ENCODE peak calls at places on chromosomes 1 and 21, in seven cellular contexts. G, D, H, K, N, X and J are unnamed samples.

GRCh38 chr1:45340816-45341215 is 576 bp upstream of the MUTYH start:
- DNase-seq in K (no peak), G (no peak), X (no peak), N (peak), H (no peak), D (no peak), J (no peak)

GRCh38 chr1:37277366-37277765 is 197.0 kb upstream of the ZC3H12A start:
- DNase-seq in G (no peak), X (no peak), K (no peak), N (no peak), D (no peak), H (no peak), J (no peak)

GRCh38 chr1:156705321-156705917 is at the start of gene CRABP2:
- DNase-seq in N (peak), H (peak), D (no peak), K (peak), X (no peak), G (peak), J (peak)

GRCh38 chr1:243253927-243254232 is 1.2 kb downstream of the CEP170 start:
- DNase-seq in X (no peak), G (no peak), D (no peak), K (no peak), N (no peak), H (peak), J (no peak)

GRCh38 chr1:228185641-228185965 is 20.0 kb downstream of the IBA57 start:
- DNase-seq in X (no peak), H (no peak), K (no peak), G (peak), N (no peak), D (no peak), J (no peak)

GRCh38 chr21:21213297-21213696 is 215.1 kb downstream of the NCAM2 start:
- DNase-seq in X (no peak), G (no peak), K (no peak), H (no peak), N (peak), D (no peak), J (no peak)

GRCh38 chr1:10594481-10595050 is 119.8 kb downstream of the PEX14 start:
- DNase-seq in G (no peak), N (no peak), K (no peak), X (no peak), H (no peak), D (no peak), J (no peak)

GRCh38 chr1:78323311-78323710 is 167.5 kb upstream of the PTGFR start:
- DNase-seq in H (no peak), D (no peak), G (no peak), X (peak), N (no peak), K (no peak), J (no peak)

GRCh38 chr1:210944255-210944654 is 189.7 kb downstream of the KCNH1 start:
- DNase-seq in K (no peak), D (no peak), H (no peak), G (no peak), N (no peak), X (no peak), J (no peak)

GRCh38 chr1:116411784-116412479 is 38.9 kb downstream of the ATP1A1 start:
- DNase-seq in H (no peak), D (no peak), X (no peak), G (no peak), K (no peak), N (peak), J (peak)

GRCh38 chr1:9316080-9316444 is 23.4 kb downstream of the SPSB1 start:
- DNase-seq in G (no peak), K (no peak), X (no peak), D (no peak), N (no peak), H (no peak), J (no peak)

GRCh38 chr1:177164380-177165068 is at the start of gene ASTN1:
- DNase-seq in N (no peak), G (no peak), H (peak), X (no peak), D (no peak), K (peak), J (no peak)

GRCh38 chr1:167109125-167109524 is 15.2 kb downstream of the STYXL2 start:
- DNase-seq in H (no peak), X (no peak), K (no peak), D (no peak), N (no peak), G (no peak), J (no peak)

GRCh38 chr21:45570826-45571601 is 28.8 kb upstream of the SLC19A1 start:
- DNase-seq in G (no peak), H (no peak), K (peak), D (no peak), X (no peak), N (peak), J (peak)

GRCh38 chr1:203643213-203644045 is 16.8 kb downstream of the ATP2B4 start:
- DNase-seq in H (no peak), G (no peak), D (no peak), X (no peak), K (no peak), N (no peak), J (no peak)

GRCh38 chr1:87108228-87108627 is 193.8 kb downstream of the HS2ST1 start:
- DNase-seq in N (no peak), K (no peak), X (no peak), H (no peak), G (no peak), D (no peak), J (no peak)

GRCh38 chr1:206555473-206555935 is 48.2 kb downstream of the RASSF5 start:
- DNase-seq in G (no peak), K (peak), X (no peak), H (peak), N (no peak), D (no peak), J (no peak)

GRCh38 chr1:147751346-147751745 is 9.1 kb downstream of the GJA5 start:
- DNase-seq in D (no peak), G (no peak), N (no peak), X (no peak), K (no peak), H (no peak), J (no peak)

GRCh38 chr1:201399352-201400126 is 415 bp upstream of the LAD1 start:
- DNase-seq in N (no peak), K (no peak), H (peak), G (no peak), X (no peak), D (no peak), J (no peak)

GRCh38 chr1:87151500-87152421 is 176.9 kb upstream of the LMO4 start:
- DNase-seq in H (peak), D (no peak), K (no peak), N (peak), X (no peak), G (no peak), J (peak)

GRCh38 chr1:209714338-209714737 is 9.7 kb downstream of the HSD11B1 start:
- DNase-seq in K (no peak), G (no peak), H (no peak), X (no peak), N (no peak), D (no peak), J (no peak)

GRCh38 chr1:20377516-20378270 is 87.0 kb downstream of the VWA5B1 start:
- DNase-seq in G (no peak), D (no peak), N (no peak), X (no peak), H (no peak), K (no peak), J (no peak)

GRCh38 chr1:95223110-95223509 is 10.9 kb upstream of the RWDD3 start:
- DNase-seq in N (peak), D (no peak), K (no peak), X (no peak), H (no peak), G (no peak), J (peak)

GRCh38 chr1:81254560-81254959 is 546.2 kb upstream of the ADGRL2 start:
- DNase-seq in K (no peak), H (no peak), N (no peak), D (no peak), X (no peak), G (no peak), J (no peak)

GRCh38 chr1:234231061-234231892 is 142.0 kb upstream of the COA6 start:
- DNase-seq in H (no peak), K (no peak), G (no peak), D (no peak), X (no peak), N (no peak), J (no peak)

GRCh38 chr1:6347641-6348487 is 45.7 kb downstream of the ACOT7 start:
- DNase-seq in K (peak), X (no peak), N (peak), G (peak), H (peak), D (no peak), J (no peak)

GRCh38 chr1:19013826-19014548 is 57.5 kb upstream of the IFFO2 start:
- DNase-seq in K (no peak), H (no peak), N (no peak), D (no peak), X (no peak), G (no peak), J (no peak)

GRCh38 chr1:107926436-107927080 is 38.4 kb downstream of the VAV3 start:
- DNase-seq in K (no peak), N (no peak), G (no peak), X (no peak), H (no peak), D (no peak), J (no peak)

GRCh38 chr1:211611818-211612217 is 32.9 kb upstream of the SLC30A1 start:
- DNase-seq in K (no peak), X (no peak), G (no peak), N (no peak), D (no peak), H (no peak), J (no peak)

GRCh38 chr1:25811384-25812082 is 8.2 kb upstream of the MTFR1L start:
- DNase-seq in X (no peak), G (no peak), N (no peak), D (no peak), H (no peak), K (no peak), J (no peak)

GRCh38 chr1:112646225-112646624 is 26.6 kb downstream of the CAPZA1 start:
- DNase-seq in G (no peak), N (no peak), D (no peak), H (no peak), X (no peak), K (no peak), J (no peak)

GRCh38 chr1:9836632-9836960 is 12.8 kb upstream of the CLSTN1 start:
- DNase-seq in H (no peak), N (no peak), X (no peak), D (no peak), K (no peak), G (no peak), J (no peak)

GRCh38 chr1:78101514-78101913 is 55.7 kb downstream of the GIPC2 start:
- DNase-seq in K (peak), H (peak), X (peak), N (peak), D (no peak), G (no peak), J (peak)

GRCh38 chr21:45248301-45248892 is 39.3 kb downstream of the POFUT2 start:
- DNase-seq in K (no peak), X (no peak), N (no peak), G (no peak), H (no peak), D (no peak), J (no peak)

GRCh38 chr21:26835027-26835713 is 10.0 kb downstream of the ADAMTS1 start:
- DNase-seq in G (no peak), N (peak), X (peak), H (no peak), D (no peak), K (no peak), J (peak)

GRCh38 chr21:26833460-26833939 is 11.7 kb downstream of the ADAMTS1 start:
- DNase-seq in N (no peak), X (no peak), K (no peak), H (no peak), G (no peak), D (no peak), J (no peak)

GRCh38 chr21:26833011-26833410 is 12.2 kb downstream of the ADAMTS1 start:
- DNase-seq in G (no peak), D (no peak), H (no peak), X (no peak), N (no peak), K (no peak), J (no peak)

GRCh38 chr21:26835714-26836265 is 9.4 kb downstream of the ADAMTS1 start:
- DNase-seq in N (no peak), D (no peak), X (no peak), G (no peak), H (no peak), K (no peak), J (peak)

GRCh38 chr21:26834181-26834945 is 10.8 kb downstream of the ADAMTS1 start:
- DNase-seq in X (no peak), H (no peak), D (no peak), N (peak), G (no peak), K (no peak), J (peak)
- TF ChIP-seq CTCF in X (peak), H (peak), D (peak), N (peak), G (no peak), K (no peak), J (peak)

GRCh38 chr1:193807208-193807607 is 620.8 kb upstream of the B3GALT2 start:
- DNase-seq in N (no peak), D (no peak), G (no peak), K (no peak), X (no peak), H (no peak), J (no peak)

GRCh38 chr1:193806079-193807048 is 620.0 kb upstream of the B3GALT2 start:
- DNase-seq in D (no peak), G (no peak), H (no peak), X (no peak), N (no peak), K (no peak), J (no peak)
- H3K4me3 ChIP-seq in D (no peak), G (no peak), H (no peak), X (no peak), N (no peak), K (no peak), J (no peak)

GRCh38 chr1:88737338-88737927 is 53.4 kb downstream of the PKN2 start:
- DNase-seq in G (no peak), N (no peak), H (no peak), D (no peak), K (no peak), X (no peak), J (no peak)
- TF ChIP-seq CTCF in G (no peak), N (no peak), H (no peak), D (no peak), K (no peak), X (no peak), J (no peak)

GRCh38 chr1:205208805-205209204 is 2.7 kb downstream of the DSTYK start:
- DNase-seq in H (no peak), X (no peak), D (no peak), N (no peak), K (no peak), G (no peak), J (no peak)

GRCh38 chr1:205214756-205215155 is 3.3 kb upstream of the DSTYK start:
- DNase-seq in G (no peak), D (no peak), K (no peak), X (no peak), N (no peak), H (no peak), J (no peak)

GRCh38 chr1:205210876-205211838 is at the start of gene DSTYK:
- DNase-seq in K (peak), N (peak), D (peak), G (peak), H (peak), X (peak), J (peak)

GRCh38 chr1:205216588-205216987 is 5.1 kb upstream of the DSTYK start:
- DNase-seq in G (no peak), H (no peak), X (no peak), K (no peak), N (no peak), D (no peak), J (no peak)

GRCh38 chr1:205211839-205212241 is 338 bp upstream of the DSTYK start:
- DNase-seq in G (no peak), N (no peak), D (no peak), H (no peak), K (no peak), X (no peak), J (no peak)
- H3K4me3 ChIP-seq in G (peak), N (peak), D (peak), H (peak), K (peak), X (peak), J (peak)

DNA sequence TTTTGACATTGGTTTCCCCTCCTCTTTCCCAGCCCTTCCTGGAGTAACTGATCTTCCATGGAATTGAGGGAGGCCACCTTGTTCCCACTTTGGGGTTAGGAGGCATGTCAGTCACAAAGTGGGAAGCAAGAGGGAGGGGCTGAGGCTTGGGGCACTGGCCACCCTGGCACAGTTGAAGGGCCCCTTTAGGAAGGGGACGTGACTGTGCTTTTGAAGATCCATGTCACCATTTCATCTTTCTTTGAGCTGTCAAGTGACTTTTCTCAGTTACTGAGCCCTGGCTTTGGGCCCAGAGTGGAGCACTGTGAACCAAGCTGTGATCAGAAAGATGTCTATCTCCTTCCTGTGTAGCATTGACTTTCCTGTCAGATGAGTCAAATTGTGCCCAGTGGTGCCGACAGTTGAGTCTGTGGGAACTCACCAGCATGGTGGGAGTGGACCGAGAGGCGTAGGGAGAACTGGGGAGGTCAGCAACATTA is 38.5 kb upstream of the TDRD10 start:
- DNase-seq in G (peak), N (no peak), K (no peak), H (no peak), X (no peak), D (no peak), J (peak)
- TF ChIP-seq CTCF in G (no peak), N (no peak), K (no peak), H (no peak), X (no peak), D (no peak), J (no peak)

GRCh38 chr21:25383545-25383944 is 223.7 kb downstream of the MRPL39 start:
- DNase-seq in G (no peak), X (no peak), N (no peak), D (no peak), K (no peak), H (no peak), J (no peak)

GRCh38 chr21:25384782-25385181 is 222.5 kb downstream of the MRPL39 start:
- DNase-seq in X (no peak), H (no peak), N (no peak), D (no peak), K (no peak), G (no peak), J (no peak)

GRCh38 chr21:25387665-25388064 is 219.6 kb downstream of the MRPL39 start:
- DNase-seq in D (no peak), X (no peak), G (no peak), K (no peak), H (no peak), N (no peak), J (no peak)

DNA sequence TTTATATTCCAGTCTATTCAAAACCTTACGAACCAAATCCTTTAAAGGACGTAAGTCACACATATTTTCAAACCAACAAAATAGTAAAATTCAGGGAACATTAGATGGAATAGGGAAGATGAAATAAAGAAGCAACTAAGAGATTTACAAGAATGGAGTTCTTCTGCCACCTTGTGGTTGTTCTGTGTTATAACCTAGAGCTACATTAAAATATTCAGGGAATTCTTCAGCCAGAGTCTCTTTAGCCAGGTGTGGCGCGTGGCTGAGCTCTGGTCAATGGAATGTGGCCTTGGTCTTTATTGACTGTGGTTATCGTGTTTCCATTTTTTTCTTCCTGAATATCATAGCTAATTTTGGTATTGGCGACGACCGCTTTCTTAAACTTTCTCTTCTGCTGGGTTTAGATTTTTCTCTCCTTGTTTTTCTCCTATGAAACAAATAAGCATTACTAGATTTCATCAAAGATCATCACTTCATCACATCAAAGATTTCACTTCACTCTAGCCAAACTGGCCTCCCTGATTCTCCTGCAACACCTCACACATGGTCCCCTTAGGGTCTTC is 221.3 kb downstream of the MRPL39 start:
- DNase-seq in X (no peak), G (no peak), N (peak), H (peak), D (no peak), K (peak), J (peak)
- H3K4me3 ChIP-seq in X (no peak), G (no peak), N (no peak), H (no peak), D (no peak), K (no peak), J (no peak)

DNA sequence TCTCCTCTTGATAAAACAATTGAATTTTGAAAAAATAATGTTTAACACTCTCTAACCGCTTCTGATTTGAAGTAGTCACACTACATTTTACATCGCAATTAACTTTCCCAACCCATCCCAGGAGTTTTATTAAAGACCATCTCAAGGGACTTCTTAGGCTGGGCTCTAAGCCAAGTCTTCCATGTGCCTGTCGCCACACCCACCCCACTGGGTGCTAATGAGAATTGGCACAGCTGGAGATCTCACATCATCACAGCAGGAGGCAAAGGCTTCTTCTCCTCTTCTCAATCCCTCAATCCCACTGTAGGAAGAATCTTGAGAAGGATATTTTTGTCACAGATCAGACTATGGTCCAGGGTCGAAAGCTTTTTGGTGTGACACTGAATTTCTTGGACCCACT is 328.9 kb downstream of the NUF2 start:
- DNase-seq in K (no peak), D (no peak), G (no peak), N (no peak), X (no peak), H (no peak), J (no peak)
- TF ChIP-seq CTCF in K (no peak), D (no peak), G (no peak), N (no peak), X (no peak), H (no peak), J (no peak)